ENCODE peak calls at places on chromosome 7, in ten cellular contexts. One of them, this sample, is unnamed.

GRCh38 chr7:266851-267840 is 22.8 kb upstream of the FOXL3 start:
- DNase-seq in AG08395: no peak
- DNase-seq in ELF-1: peak; percentile 30
- DNase-seq in NCI-H1694 treated with DMSO at 0.1 percent for 48 hours: no peak
- DNase-seq in fibroblast of mammary gland: no peak
- DNase-seq in ovary: no peak
- DNase-seq in activated naive CD8-positive, alpha-beta T cell treated with anti-CD3 and anti-CD28 coated beads for 36 hours: no peak
- DNase-seq in GM23338: peak; percentile 71
- DNase-seq in stimulated activated CD8-positive, alpha-beta memory T cell treated with anti-CD3 and anti-CD28 coated beads, Interleukin-4, amount 100 ng/mL, for 4 hours: no peak
- DNase-seq in dermis blood vessel endothelial cell: peak; percentile 35
- DNase-seq in this sample: no peak

GRCh38 chr7:87361320-87361719 is 15.9 kb downstream of the CROT start:
- DNase-seq in AG08395: no peak
- DNase-seq in ELF-1: no peak
- DNase-seq in NCI-H1694 treated with DMSO at 0.1 percent for 48 hours: no peak
- DNase-seq in fibroblast of mammary gland: no peak
- DNase-seq in ovary: no peak
- DNase-seq in activated naive CD8-positive, alpha-beta T cell treated with anti-CD3 and anti-CD28 coated beads for 36 hours: no peak
- DNase-seq in GM23338: no peak
- DNase-seq in stimulated activated CD8-positive, alpha-beta memory T cell treated with anti-CD3 and anti-CD28 coated beads, Interleukin-4, amount 100 ng/mL, for 4 hours: no peak
- DNase-seq in dermis blood vessel endothelial cell: no peak
- DNase-seq in this sample: no peak

GRCh38 chr7:131538791-131539179 is 17.6 kb downstream of the PODXL start:
- DNase-seq in AG08395: peak; percentile 44
- DNase-seq in ELF-1: no peak
- DNase-seq in NCI-H1694 treated with DMSO at 0.1 percent for 48 hours: peak; percentile 47
- DNase-seq in fibroblast of mammary gland: no peak
- DNase-seq in ovary: no peak
- DNase-seq in activated naive CD8-positive, alpha-beta T cell treated with anti-CD3 and anti-CD28 coated beads for 36 hours: no peak
- DNase-seq in GM23338: no peak
- DNase-seq in stimulated activated CD8-positive, alpha-beta memory T cell treated with anti-CD3 and anti-CD28 coated beads, Interleukin-4, amount 100 ng/mL, for 4 hours: no peak
- DNase-seq in dermis blood vessel endothelial cell: no peak
- DNase-seq in this sample: peak; percentile 75

GRCh38 chr7:22127835-22128527 is 182.3 kb upstream of the CDCA7L start:
- DNase-seq in AG08395: no peak
- DNase-seq in ELF-1: no peak
- DNase-seq in NCI-H1694 treated with DMSO at 0.1 percent for 48 hours: no peak
- DNase-seq in fibroblast of mammary gland: no peak
- DNase-seq in ovary: no peak
- DNase-seq in activated naive CD8-positive, alpha-beta T cell treated with anti-CD3 and anti-CD28 coated beads for 36 hours: no peak
- DNase-seq in GM23338: no peak
- DNase-seq in stimulated activated CD8-positive, alpha-beta memory T cell treated with anti-CD3 and anti-CD28 coated beads, Interleukin-4, amount 100 ng/mL, for 4 hours: no peak
- DNase-seq in dermis blood vessel endothelial cell: peak; percentile 98
- DNase-seq in this sample: no peak

GRCh38 chr7:79454325-79454960 is 976 bp upstream of the MAGI2 start:
- DNase-seq in AG08395: peak; percentile 35
- DNase-seq in ELF-1: peak; percentile 42
- DNase-seq in NCI-H1694 treated with DMSO at 0.1 percent for 48 hours: no peak
- DNase-seq in fibroblast of mammary gland: peak; percentile 49
- DNase-seq in ovary: peak; percentile 66
- DNase-seq in activated naive CD8-positive, alpha-beta T cell treated with anti-CD3 and anti-CD28 coated beads for 36 hours: peak; percentile 1
- DNase-seq in GM23338: peak; percentile 52
- DNase-seq in stimulated activated CD8-positive, alpha-beta memory T cell treated with anti-CD3 and anti-CD28 coated beads, Interleukin-4, amount 100 ng/mL, for 4 hours: no peak
- DNase-seq in dermis blood vessel endothelial cell: no peak
- DNase-seq in this sample: no peak

GRCh38 chr7:80611779-80612178 is 26.7 kb upstream of the CD36 start:
- DNase-seq in AG08395: peak; percentile 4
- DNase-seq in ELF-1: no peak
- DNase-seq in NCI-H1694 treated with DMSO at 0.1 percent for 48 hours: no peak
- DNase-seq in fibroblast of mammary gland: peak; percentile 63
- DNase-seq in ovary: peak; percentile 40
- DNase-seq in activated naive CD8-positive, alpha-beta T cell treated with anti-CD3 and anti-CD28 coated beads for 36 hours: no peak
- DNase-seq in GM23338: no peak
- DNase-seq in stimulated activated CD8-positive, alpha-beta memory T cell treated with anti-CD3 and anti-CD28 coated beads, Interleukin-4, amount 100 ng/mL, for 4 hours: no peak
- DNase-seq in dermis blood vessel endothelial cell: no peak
- DNase-seq in this sample: peak; percentile 22

GRCh38 chr7:37782166-37782565 is 66.2 kb upstream of the NME8 start:
- DNase-seq in AG08395: no peak
- DNase-seq in ELF-1: no peak
- DNase-seq in NCI-H1694 treated with DMSO at 0.1 percent for 48 hours: no peak
- DNase-seq in fibroblast of mammary gland: no peak
- DNase-seq in ovary: no peak
- DNase-seq in activated naive CD8-positive, alpha-beta T cell treated with anti-CD3 and anti-CD28 coated beads for 36 hours: no peak
- DNase-seq in GM23338: no peak
- DNase-seq in stimulated activated CD8-positive, alpha-beta memory T cell treated with anti-CD3 and anti-CD28 coated beads, Interleukin-4, amount 100 ng/mL, for 4 hours: no peak
- DNase-seq in dermis blood vessel endothelial cell: no peak
- DNase-seq in this sample: no peak

GRCh38 chr7:113804475-113805130 is 114.2 kb downstream of the PPP1R3A start:
- DNase-seq in AG08395: no peak
- DNase-seq in ELF-1: no peak
- DNase-seq in NCI-H1694 treated with DMSO at 0.1 percent for 48 hours: no peak
- DNase-seq in fibroblast of mammary gland: no peak
- DNase-seq in ovary: no peak
- DNase-seq in activated naive CD8-positive, alpha-beta T cell treated with anti-CD3 and anti-CD28 coated beads for 36 hours: no peak
- DNase-seq in GM23338: no peak
- DNase-seq in stimulated activated CD8-positive, alpha-beta memory T cell treated with anti-CD3 and anti-CD28 coated beads, Interleukin-4, amount 100 ng/mL, for 4 hours: no peak
- DNase-seq in dermis blood vessel endothelial cell: no peak
- DNase-seq in this sample: no peak

GRCh38 chr7:42946616-42946928 is 14.4 kb downstream of the MRPL32 start:
- DNase-seq in AG08395: peak; percentile 17
- DNase-seq in ELF-1: no peak
- DNase-seq in NCI-H1694 treated with DMSO at 0.1 percent for 48 hours: no peak
- DNase-seq in fibroblast of mammary gland: no peak
- DNase-seq in ovary: no peak
- DNase-seq in activated naive CD8-positive, alpha-beta T cell treated with anti-CD3 and anti-CD28 coated beads for 36 hours: no peak
- DNase-seq in GM23338: no peak
- DNase-seq in stimulated activated CD8-positive, alpha-beta memory T cell treated with anti-CD3 and anti-CD28 coated beads, Interleukin-4, amount 100 ng/mL, for 4 hours: no peak
- DNase-seq in dermis blood vessel endothelial cell: no peak
- DNase-seq in this sample: no peak

GRCh38 chr7:12398186-12398585 is 5.5 kb downstream of the VWDE start:
- DNase-seq in AG08395: no peak
- DNase-seq in ELF-1: no peak
- DNase-seq in NCI-H1694 treated with DMSO at 0.1 percent for 48 hours: no peak
- DNase-seq in fibroblast of mammary gland: no peak
- DNase-seq in ovary: no peak
- DNase-seq in activated naive CD8-positive, alpha-beta T cell treated with anti-CD3 and anti-CD28 coated beads for 36 hours: no peak
- DNase-seq in GM23338: no peak
- DNase-seq in stimulated activated CD8-positive, alpha-beta memory T cell treated with anti-CD3 and anti-CD28 coated beads, Interleukin-4, amount 100 ng/mL, for 4 hours: no peak
- DNase-seq in dermis blood vessel endothelial cell: no peak
- DNase-seq in this sample: no peak

This sample was measured in NCI-H2171 treated with DMSO at 0.1 percent for 48 hours.